ENCODE peak calls at places on chromosomes 2 and 18, in ten cellular contexts. One of them, this sample, is unnamed.

GRCh38 chr2:96665083-96665569 is 22.6 kb downstream of the FER1L5 start:
- DNase-seq in mesothelial cell of epicardium: no peak
- DNase-seq in BE2C: no peak
- DNase-seq in GM06990: no peak
- DNase-seq in GM12864: no peak
- DNase-seq in fibroblast of lung: peak; percentile 99
- DNase-seq in pancreas: no peak
- DNase-seq in GM13976: no peak
- DNase-seq in type B pancreatic cell: no peak
- DNase-seq in body of pancreas: peak; percentile 40
- DNase-seq in this sample: no peak

GRCh38 chr2:111633139-111633538 is 250.9 kb downstream of the ANAPC1 start:
- DNase-seq in type B pancreatic cell: no peak
- DNase-seq in BE2C: no peak
- DNase-seq in GM06990: no peak
- DNase-seq in pancreas: no peak
- DNase-seq in fibroblast of lung: no peak
- DNase-seq in mesothelial cell of epicardium: no peak
- DNase-seq in GM13976: no peak
- DNase-seq in GM12864: no peak
- DNase-seq in body of pancreas: no peak
- DNase-seq in this sample: no peak

GRCh38 chr2:122390406-122390805 is 635.0 kb downstream of the TSN start:
- DNase-seq in BE2C: no peak
- DNase-seq in GM06990: peak; percentile 11
- DNase-seq in fibroblast of lung: no peak
- DNase-seq in type B pancreatic cell: no peak
- DNase-seq in pancreas: no peak
- DNase-seq in body of pancreas: no peak
- DNase-seq in GM13976: no peak
- DNase-seq in GM12864: no peak
- DNase-seq in mesothelial cell of epicardium: no peak
- DNase-seq in this sample: no peak

GRCh38 chr2:226794751-226795171 is 4.9 kb downstream of the IRS1 start:
- DNase-seq in body of pancreas: no peak
- DNase-seq in GM13976: no peak
- DNase-seq in GM12864: no peak
- DNase-seq in mesothelial cell of epicardium: no peak
- DNase-seq in GM06990: no peak
- DNase-seq in pancreas: no peak
- DNase-seq in fibroblast of lung: peak; percentile 71
- DNase-seq in BE2C: no peak
- DNase-seq in type B pancreatic cell: no peak
- DNase-seq in this sample: no peak

GRCh38 chr2:35168351-35168750 is 1187.2 kb upstream of the CRIM1 start:
- DNase-seq in pancreas: no peak
- DNase-seq in type B pancreatic cell: no peak
- DNase-seq in mesothelial cell of epicardium: no peak
- DNase-seq in body of pancreas: no peak
- DNase-seq in GM06990: no peak
- DNase-seq in fibroblast of lung: no peak
- DNase-seq in BE2C: no peak
- DNase-seq in GM12864: no peak
- DNase-seq in GM13976: no peak
- DNase-seq in this sample: no peak

GRCh38 chr2:30218814-30219213 is 12.5 kb upstream of the LBH start:
- DNase-seq in GM13976: no peak
- DNase-seq in GM06990: no peak
- DNase-seq in fibroblast of lung: peak; percentile 31
- DNase-seq in GM12864: no peak
- DNase-seq in BE2C: no peak
- DNase-seq in body of pancreas: no peak
- DNase-seq in type B pancreatic cell: no peak
- DNase-seq in mesothelial cell of epicardium: no peak
- DNase-seq in pancreas: no peak
- DNase-seq in this sample: no peak

GRCh38 chr2:64359892-64360657 is 93.9 kb upstream of the LGALSL start:
- DNase-seq in fibroblast of lung: peak; percentile 94
- DNase-seq in GM13976: peak; percentile 53
- DNase-seq in pancreas: peak; percentile 91
- DNase-seq in mesothelial cell of epicardium: no peak
- DNase-seq in BE2C: peak; percentile 23
- DNase-seq in GM12864: peak; percentile 22
- DNase-seq in body of pancreas: peak; percentile 94
- DNase-seq in type B pancreatic cell: no peak
- DNase-seq in GM06990: peak; percentile 41
- DNase-seq in this sample: no peak

GRCh38 chr2:239871481-239872435 is 153.4 kb downstream of the NDUFA10 start:
- DNase-seq in GM13976: peak; percentile 22
- DNase-seq in BE2C: no peak
- DNase-seq in body of pancreas: no peak
- DNase-seq in GM06990: no peak
- DNase-seq in pancreas: no peak
- DNase-seq in fibroblast of lung: no peak
- DNase-seq in GM12864: no peak
- DNase-seq in mesothelial cell of epicardium: peak; percentile 31
- DNase-seq in type B pancreatic cell: peak; percentile 64
- DNase-seq in this sample: no peak

GRCh38 chr2:189424956-189425355 is 16.3 kb upstream of the WDR75 start:
- DNase-seq in GM12864: no peak
- DNase-seq in type B pancreatic cell: no peak
- DNase-seq in GM13976: no peak
- DNase-seq in pancreas: no peak
- DNase-seq in BE2C: no peak
- DNase-seq in mesothelial cell of epicardium: no peak
- DNase-seq in GM06990: no peak
- DNase-seq in fibroblast of lung: no peak
- DNase-seq in body of pancreas: no peak
- DNase-seq in this sample: no peak

GRCh38 chr2:8850845-8851244 is 13.4 kb upstream of the KIDINS220 start:
- DNase-seq in pancreas: no peak
- DNase-seq in GM12864: no peak
- DNase-seq in body of pancreas: no peak
- DNase-seq in GM06990: no peak
- DNase-seq in GM13976: no peak
- DNase-seq in type B pancreatic cell: no peak
- DNase-seq in fibroblast of lung: no peak
- DNase-seq in mesothelial cell of epicardium: no peak
- DNase-seq in BE2C: no peak
- DNase-seq in this sample: no peak

GRCh38 chr2:550860-551259 is 126.3 kb downstream of the TMEM18 start:
- DNase-seq in fibroblast of lung: no peak
- DNase-seq in pancreas: no peak
- DNase-seq in body of pancreas: no peak
- DNase-seq in GM12864: no peak
- DNase-seq in GM06990: no peak
- DNase-seq in BE2C: no peak
- DNase-seq in mesothelial cell of epicardium: no peak
- DNase-seq in type B pancreatic cell: no peak
- DNase-seq in GM13976: peak; percentile 15
- DNase-seq in this sample: no peak

GRCh38 chr2:146004470-146004869 is 1484.6 kb upstream of the ZEB2 start:
- DNase-seq in type B pancreatic cell: no peak
- DNase-seq in fibroblast of lung: peak; percentile 80
- DNase-seq in GM06990: no peak
- DNase-seq in BE2C: no peak
- DNase-seq in GM12864: no peak
- DNase-seq in mesothelial cell of epicardium: no peak
- DNase-seq in GM13976: no peak
- DNase-seq in pancreas: no peak
- DNase-seq in body of pancreas: no peak
- DNase-seq in this sample: no peak

GRCh38 chr2:147531299-147531698 is 313.5 kb upstream of the ACVR2A start:
- DNase-seq in GM12864: no peak
- DNase-seq in BE2C: no peak
- DNase-seq in pancreas: no peak
- DNase-seq in GM06990: no peak
- DNase-seq in GM13976: no peak
- DNase-seq in mesothelial cell of epicardium: no peak
- DNase-seq in fibroblast of lung: no peak
- DNase-seq in type B pancreatic cell: no peak
- DNase-seq in body of pancreas: no peak
- DNase-seq in this sample: no peak

GRCh38 chr2:182827182-182827879 is 39.1 kb downstream of the FRZB start:
- DNase-seq in GM12864: no peak
- DNase-seq in fibroblast of lung: no peak
- DNase-seq in mesothelial cell of epicardium: no peak
- DNase-seq in BE2C: no peak
- DNase-seq in type B pancreatic cell: no peak
- DNase-seq in pancreas: no peak
- DNase-seq in GM06990: no peak
- DNase-seq in GM13976: no peak
- DNase-seq in body of pancreas: no peak
- DNase-seq in this sample: no peak

GRCh38 chr2:25566094-25566493 is 107.3 kb downstream of the DTNB start:
- DNase-seq in GM13976: no peak
- DNase-seq in GM12864: no peak
- DNase-seq in fibroblast of lung: no peak
- DNase-seq in GM06990: no peak
- DNase-seq in body of pancreas: no peak
- DNase-seq in mesothelial cell of epicardium: no peak
- DNase-seq in pancreas: no peak
- DNase-seq in BE2C: no peak
- DNase-seq in type B pancreatic cell: no peak
- DNase-seq in this sample: no peak

GRCh38 chr2:72026819-72027425 is 120.7 kb downstream of the CYP26B1 start:
- DNase-seq in body of pancreas: no peak
- DNase-seq in fibroblast of lung: peak; percentile 33
- DNase-seq in GM12864: no peak
- DNase-seq in type B pancreatic cell: peak; percentile 27
- DNase-seq in GM06990: no peak
- DNase-seq in mesothelial cell of epicardium: peak; percentile 28
- DNase-seq in pancreas: no peak
- DNase-seq in GM13976: no peak
- DNase-seq in BE2C: no peak
- DNase-seq in this sample: no peak

GRCh38 chr2:27638023-27638637 is 9.3 kb downstream of the GPN1 start:
- DNase-seq in BE2C: no peak
- DNase-seq in body of pancreas: no peak
- DNase-seq in pancreas: no peak
- DNase-seq in mesothelial cell of epicardium: no peak
- DNase-seq in GM13976: no peak
- DNase-seq in type B pancreatic cell: no peak
- DNase-seq in fibroblast of lung: peak; percentile 97
- DNase-seq in GM12864: no peak
- DNase-seq in GM06990: no peak
- DNase-seq in this sample: no peak

GRCh38 chr2:66428986-66429612 is 5.8 kb upstream of the MEIS1 start:
- DNase-seq in GM13976: no peak
- DNase-seq in pancreas: peak; percentile 22
- DNase-seq in BE2C: no peak
- DNase-seq in GM06990: no peak
- DNase-seq in GM12864: no peak
- DNase-seq in body of pancreas: peak; percentile 23
- DNase-seq in fibroblast of lung: peak; percentile 55
- DNase-seq in type B pancreatic cell: no peak
- DNase-seq in mesothelial cell of epicardium: no peak
- DNase-seq in this sample: no peak

GRCh38 chr18:49690307-49690706 is 123.0 kb downstream of the ACAA2 start:
- DNase-seq in fibroblast of lung: peak; percentile 98
- DNase-seq in mesothelial cell of epicardium: no peak
- DNase-seq in GM12864: no peak
- DNase-seq in BE2C: no peak
- DNase-seq in body of pancreas: no peak
- DNase-seq in pancreas: no peak
- DNase-seq in GM06990: no peak
- DNase-seq in GM13976: no peak
- DNase-seq in type B pancreatic cell: no peak
- DNase-seq in this sample: no peak

GRCh38 chr2:238811293-238811692 is 36.6 kb upstream of the TWIST2 start:
- DNase-seq in BE2C: no peak
- DNase-seq in type B pancreatic cell: no peak
- DNase-seq in GM12864: no peak
- DNase-seq in pancreas: no peak
- DNase-seq in GM13976: no peak
- DNase-seq in mesothelial cell of epicardium: no peak
- DNase-seq in GM06990: no peak
- DNase-seq in fibroblast of lung: no peak
- DNase-seq in body of pancreas: no peak
- DNase-seq in this sample: no peak

GRCh38 chr18:53603281-53603680 is 621.2 kb downstream of the MBD2 start:
- DNase-seq in fibroblast of lung: no peak
- DNase-seq in type B pancreatic cell: no peak
- DNase-seq in GM06990: no peak
- DNase-seq in GM12864: no peak
- DNase-seq in BE2C: no peak
- DNase-seq in body of pancreas: no peak
- DNase-seq in GM13976: no peak
- DNase-seq in pancreas: no peak
- DNase-seq in mesothelial cell of epicardium: no peak
- DNase-seq in this sample: no peak

GRCh38 chr2:113780472-113780871 is 24.0 kb upstream of the SLC35F5 start:
- DNase-seq in pancreas: no peak
- DNase-seq in GM13976: no peak
- DNase-seq in GM06990: no peak
- DNase-seq in BE2C: no peak
- DNase-seq in mesothelial cell of epicardium: no peak
- DNase-seq in type B pancreatic cell: no peak
- DNase-seq in fibroblast of lung: no peak
- DNase-seq in GM12864: no peak
- DNase-seq in body of pancreas: no peak
- DNase-seq in this sample: no peak
- TF ChIP-seq CTCF in pancreas: no peak
- TF ChIP-seq CTCF in GM13976: no peak
- TF ChIP-seq CTCF in GM06990: no peak
- TF ChIP-seq CTCF in BE2C: no peak
- TF ChIP-seq CTCF in mesothelial cell of epicardium: no peak
- TF ChIP-seq CTCF in type B pancreatic cell: no peak
- TF ChIP-seq CTCF in fibroblast of lung: no peak
- TF ChIP-seq CTCF in GM12864: no peak
- TF ChIP-seq CTCF in body of pancreas: no peak
- TF ChIP-seq CTCF in this sample: no peak

GRCh38 chr18:9878095-9878494 is 7.7 kb upstream of the TXNDC2 start:
- DNase-seq in fibroblast of lung: no peak
- DNase-seq in GM12864: no peak
- DNase-seq in GM13976: no peak
- DNase-seq in GM06990: no peak
- DNase-seq in BE2C: no peak
- DNase-seq in body of pancreas: no peak
- DNase-seq in pancreas: no peak
- DNase-seq in type B pancreatic cell: no peak
- DNase-seq in mesothelial cell of epicardium: no peak
- DNase-seq in this sample: no peak
- TF ChIP-seq CTCF in fibroblast of lung: no peak
- TF ChIP-seq CTCF in GM12864: no peak
- TF ChIP-seq CTCF in GM13976: no peak
- TF ChIP-seq CTCF in GM06990: no peak
- TF ChIP-seq CTCF in BE2C: no peak
- TF ChIP-seq CTCF in body of pancreas: no peak
- TF ChIP-seq CTCF in pancreas: no peak
- TF ChIP-seq CTCF in type B pancreatic cell: no peak
- TF ChIP-seq CTCF in mesothelial cell of epicardium: no peak
- TF ChIP-seq CTCF in this sample: no peak

GRCh38 chr2:37281916-37282315 is 42.7 kb downstream of the PRKD3 start:
- DNase-seq in pancreas: no peak
- DNase-seq in GM13976: no peak
- DNase-seq in fibroblast of lung: no peak
- DNase-seq in body of pancreas: no peak
- DNase-seq in GM06990: no peak
- DNase-seq in type B pancreatic cell: no peak
- DNase-seq in GM12864: no peak
- DNase-seq in mesothelial cell of epicardium: no peak
- DNase-seq in BE2C: no peak
- DNase-seq in this sample: no peak
- TF ChIP-seq CTCF in pancreas: no peak
- TF ChIP-seq CTCF in GM13976: no peak
- TF ChIP-seq CTCF in fibroblast of lung: no peak
- TF ChIP-seq CTCF in body of pancreas: no peak
- TF ChIP-seq CTCF in GM06990: peak; percentile 37
- TF ChIP-seq CTCF in type B pancreatic cell: no peak
- TF ChIP-seq CTCF in GM12864: peak; percentile 9
- TF ChIP-seq CTCF in mesothelial cell of epicardium: no peak
- TF ChIP-seq CTCF in BE2C: no peak
- TF ChIP-seq CTCF in this sample: no peak

GRCh38 chr18:72544092-72544886 is at the start of gene CBLN2:
- DNase-seq in body of pancreas: peak; percentile 57
- DNase-seq in GM13976: peak; percentile 86
- DNase-seq in GM06990: peak; percentile 48
- DNase-seq in mesothelial cell of epicardium: peak; percentile 85
- DNase-seq in GM12864: no peak
- DNase-seq in pancreas: peak; percentile 24
- DNase-seq in BE2C: peak; percentile 78
- DNase-seq in type B pancreatic cell: peak; percentile 83
- DNase-seq in fibroblast of lung: peak; percentile 63
- DNase-seq in this sample: peak; percentile 36
- TF ChIP-seq CTCF in body of pancreas: peak; percentile 65
- TF ChIP-seq CTCF in GM13976: peak; percentile 86
- TF ChIP-seq CTCF in GM06990: peak; percentile 88
- TF ChIP-seq CTCF in mesothelial cell of epicardium: peak; percentile 56
- TF ChIP-seq CTCF in GM12864: peak; percentile 54
- TF ChIP-seq CTCF in pancreas: peak; percentile 30
- TF ChIP-seq CTCF in BE2C: peak; percentile 64
- TF ChIP-seq CTCF in type B pancreatic cell: peak; percentile 95
- TF ChIP-seq CTCF in fibroblast of lung: peak; percentile 77
- TF ChIP-seq CTCF in this sample: no peak